ENCODE peak calls at places on chromosomes 2 and 18, in eight cellular contexts. N, X, D, A, H, V, S and M are unnamed samples.

GRCh38 chr2:170141865-170142264 is 36.1 kb upstream of the MYO3B start:
- DNase-seq in X (no peak), N (no peak), S (peak), A (no peak), D (no peak), H (no peak), V (no peak), M (no peak)

GRCh38 chr2:38690499-38691420 is 24.8 kb downstream of the GALM start:
- DNase-seq in S (no peak), H (peak), V (peak), N (peak), X (peak), D (peak), A (peak), M (peak)

GRCh38 chr2:147739531-147739930 is 105.3 kb upstream of the ACVR2A start:
- DNase-seq in S (no peak), V (no peak), X (peak), N (no peak), D (peak), H (no peak), A (peak), M (no peak)

GRCh38 chr2:4576075-4576474 is 872.7 kb downstream of the DCDC2C start:
- DNase-seq in A (no peak), D (no peak), V (no peak), X (no peak), S (no peak), H (no peak), N (no peak), M (no peak)

GRCh38 chr2:228245601-228246000 is 64.1 kb upstream of the SPHKAP start:
- DNase-seq in A (no peak), N (no peak), V (no peak), H (no peak), S (no peak), X (no peak), D (no peak), M (no peak)

GRCh38 chr2:195536863-195537262 is 120.2 kb upstream of the SLC39A10 start:
- DNase-seq in S (no peak), A (no peak), N (no peak), V (no peak), X (no peak), H (no peak), D (no peak), M (no peak)

GRCh38 chr2:8652774-8653426 is 29.0 kb upstream of the ID2 start:
- DNase-seq in D (no peak), H (no peak), S (no peak), A (no peak), V (no peak), X (no peak), N (peak), M (no peak)

GRCh38 chr2:186639939-186640338 is 50.1 kb downstream of the ITGAV start:
- DNase-seq in A (no peak), S (peak), X (no peak), D (no peak), H (no peak), N (no peak), V (no peak), M (no peak)

GRCh38 chr2:211724933-211725332 is 813.7 kb downstream of the ERBB4 start:
- DNase-seq in N (no peak), V (no peak), H (no peak), D (no peak), S (no peak), X (no peak), A (no peak), M (no peak)

GRCh38 chr2:21423854-21424253 is 300.1 kb downstream of the TDRD15 start:
- DNase-seq in N (no peak), H (no peak), V (no peak), X (no peak), A (no peak), S (no peak), D (no peak), M (no peak)

GRCh38 chr2:64913357-64913869 is 75.8 kb upstream of the SLC1A4 start:
- DNase-seq in X (no peak), A (no peak), S (no peak), V (peak), H (peak), D (peak), N (peak), M (no peak)

GRCh38 chr2:230317366-230317765 is 9.6 kb upstream of the SP140L start:
- DNase-seq in V (no peak), H (no peak), S (no peak), D (no peak), X (no peak), A (no peak), N (no peak), M (no peak)

GRCh38 chr2:216030210-216030609 is 16.9 kb upstream of the MREG start:
- DNase-seq in X (no peak), A (no peak), S (no peak), H (no peak), V (no peak), N (no peak), D (no peak), M (no peak)

GRCh38 chr2:196745711-196746110 is 53.8 kb downstream of the GTF3C3 start:
- DNase-seq in N (no peak), V (no peak), D (no peak), H (no peak), A (peak), X (no peak), S (no peak), M (no peak)

GRCh38 chr2:196748123-196748522 is 51.4 kb downstream of the GTF3C3 start:
- DNase-seq in X (no peak), V (no peak), A (no peak), N (no peak), H (no peak), D (no peak), S (no peak), M (no peak)

GRCh38 chr2:196743165-196743564 is 56.3 kb downstream of the GTF3C3 start:
- DNase-seq in A (no peak), H (no peak), V (no peak), X (no peak), N (no peak), S (no peak), D (no peak), M (no peak)

GRCh38 chr2:196739031-196739430 is 60.5 kb downstream of the GTF3C3 start:
- DNase-seq in H (no peak), X (no peak), A (no peak), N (no peak), V (no peak), D (no peak), S (no peak), M (no peak)

DNA sequence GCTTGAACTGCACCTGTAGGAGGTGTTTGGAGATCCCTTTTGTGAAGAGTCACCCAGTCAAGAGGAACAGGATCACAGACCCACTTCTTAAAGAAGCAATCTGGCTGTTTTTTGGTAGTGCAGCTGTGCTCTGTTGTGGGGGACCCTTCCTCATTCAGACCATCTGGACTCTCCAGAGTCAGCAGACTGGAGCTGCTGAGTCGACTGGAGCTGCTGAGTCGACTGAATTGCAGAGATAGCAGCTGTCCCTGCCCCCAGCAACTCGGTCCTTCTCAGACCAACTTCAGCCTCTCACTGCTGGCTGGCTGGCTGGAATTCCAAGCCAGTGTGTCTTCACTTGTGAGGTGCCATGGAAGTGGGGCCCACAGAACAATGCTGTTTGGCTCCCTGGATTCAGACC is 56.8 kb downstream of the GTF3C3 start:
- DNase-seq in H (no peak), X (no peak), S (no peak), N (no peak), A (no peak), D (no peak), V (no peak), M (no peak)
- TF ChIP-seq CTCF in H (no peak), X (no peak), S (no peak), N (no peak), A (no peak), D (no peak), V (no peak), M (no peak)

GRCh38 chr18:48718251-48718959 is 179.6 kb downstream of the CTIF start:
- DNase-seq in A (no peak), D (no peak), V (no peak), S (no peak), X (no peak), H (no peak), N (no peak), M (no peak)
- TF ChIP-seq CTCF in A (no peak), D (no peak), V (no peak), S (no peak), X (no peak), H (no peak), N (no peak), M (no peak)

GRCh38 chr2:45190481-45190880 is 181.2 kb upstream of the SIX2 start:
- DNase-seq in H (no peak), N (no peak), S (no peak), X (peak), A (no peak), D (peak), V (no peak), M (no peak)
- TF ChIP-seq CTCF in H (no peak), N (no peak), S (no peak), X (no peak), A (no peak), D (no peak), V (no peak), M (no peak)

DNA sequence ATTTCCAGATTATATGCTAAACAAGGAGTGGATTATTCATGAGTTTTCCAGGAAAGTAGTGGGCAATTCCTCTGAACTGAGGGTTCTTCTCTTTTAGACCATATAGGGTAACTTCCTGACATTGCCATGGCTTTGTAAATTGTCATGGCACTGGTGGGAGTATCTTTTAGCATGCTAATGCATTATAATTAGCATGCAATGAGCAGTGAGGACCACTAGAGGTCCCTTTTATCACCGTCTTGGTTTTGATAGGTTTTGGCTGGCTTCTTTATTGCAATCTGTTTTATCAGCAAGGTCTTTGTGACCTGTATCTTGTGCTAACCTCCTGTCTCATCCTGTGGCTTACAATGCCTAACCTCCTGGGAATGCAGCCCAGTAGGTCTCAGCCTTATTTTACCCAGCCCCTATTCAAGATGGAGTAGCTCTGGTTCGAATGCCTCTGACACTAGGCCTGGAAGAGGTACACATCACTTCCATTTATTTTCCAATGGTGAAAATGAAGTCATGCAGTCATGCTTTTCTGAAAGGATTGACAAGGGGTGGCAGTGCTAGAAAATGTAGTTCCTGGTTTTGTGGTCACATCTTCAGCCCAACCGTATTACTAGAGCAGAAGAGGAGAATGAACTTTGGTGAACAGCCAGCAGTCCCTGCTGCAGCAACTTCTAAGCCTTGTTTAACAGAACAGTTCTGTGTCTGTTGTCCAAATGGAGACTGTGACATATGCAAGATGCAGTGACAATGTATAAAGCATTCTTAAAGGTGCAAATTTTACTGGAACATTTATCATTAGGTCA is 26.6 kb upstream of the ITGA4 start:
- DNase-seq in X (peak), S (no peak), N (peak), D (peak), H (no peak), A (peak), V (no peak), M (no peak)
- TF ChIP-seq CTCF in X (peak), S (no peak), N (no peak), D (peak), H (peak), A (peak), V (no peak), M (peak)

GRCh38 chr2:68356599-68357239 is 8.4 kb upstream of the PLEK start:
- DNase-seq in H (no peak), A (no peak), S (no peak), V (no peak), N (no peak), D (no peak), X (no peak), M (no peak)

GRCh38 chr2:68362069-68362468 is 3.0 kb upstream of the PLEK start:
- DNase-seq in H (peak), D (peak), A (peak), N (peak), X (peak), V (peak), S (peak), M (peak)

GRCh38 chr2:68362749-68363148 is 2.3 kb upstream of the PLEK start:
- DNase-seq in N (no peak), A (no peak), S (no peak), V (no peak), X (no peak), H (no peak), D (no peak), M (no peak)

GRCh38 chr2:68357608-68358337 is 7.3 kb upstream of the PLEK start:
- DNase-seq in N (peak), A (peak), H (no peak), X (peak), S (peak), D (peak), V (peak), M (peak)

GRCh38 chr2:68359889-68360288 is 5.2 kb upstream of the PLEK start:
- DNase-seq in X (no peak), N (no peak), A (no peak), D (no peak), S (no peak), V (no peak), H (no peak), M (no peak)
- TF ChIP-seq CTCF in X (no peak), N (no peak), A (peak), D (peak), S (no peak), V (no peak), H (no peak), M (peak)

GRCh38 chr2:135790423-135790822 is 46.6 kb downstream of the LCT start:
- DNase-seq in A (no peak), D (no peak), X (no peak), N (no peak), S (no peak), V (no peak), H (no peak), M (no peak)

GRCh38 chr2:135783416-135783815 is 41.8 kb downstream of the UBXN4 start:
- DNase-seq in A (no peak), S (no peak), D (no peak), X (no peak), V (no peak), H (no peak), N (no peak), M (no peak)

GRCh38 chr2:135782231-135782630 is 40.6 kb downstream of the UBXN4 start:
- DNase-seq in X (no peak), V (no peak), H (no peak), A (no peak), D (no peak), S (no peak), N (no peak), M (no peak)

DNA sequence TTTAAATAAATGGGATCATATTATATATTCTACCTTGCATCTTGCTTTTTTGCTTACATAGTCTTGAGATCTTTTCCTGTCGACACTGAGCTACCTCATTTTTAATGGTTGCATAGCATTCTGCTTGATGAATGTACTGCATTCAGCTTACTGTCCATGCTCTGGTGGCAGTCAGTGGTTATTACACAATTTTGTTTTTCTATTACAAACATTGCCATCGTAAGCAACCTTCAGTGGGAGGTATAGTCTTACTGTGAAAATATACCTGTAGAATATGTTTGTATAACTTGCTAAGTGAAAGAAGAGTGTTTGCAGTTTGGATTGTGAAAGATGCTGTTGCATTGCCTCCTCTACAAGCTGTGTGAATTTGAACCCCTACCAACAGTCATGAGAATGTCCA is 43.4 kb downstream of the UBXN4 start:
- DNase-seq in S (no peak), N (no peak), V (no peak), X (no peak), D (peak), H (no peak), A (no peak), M (no peak)
- TF ChIP-seq CTCF in S (no peak), N (no peak), V (no peak), X (peak), D (peak), H (no peak), A (peak), M (peak)

DNA sequence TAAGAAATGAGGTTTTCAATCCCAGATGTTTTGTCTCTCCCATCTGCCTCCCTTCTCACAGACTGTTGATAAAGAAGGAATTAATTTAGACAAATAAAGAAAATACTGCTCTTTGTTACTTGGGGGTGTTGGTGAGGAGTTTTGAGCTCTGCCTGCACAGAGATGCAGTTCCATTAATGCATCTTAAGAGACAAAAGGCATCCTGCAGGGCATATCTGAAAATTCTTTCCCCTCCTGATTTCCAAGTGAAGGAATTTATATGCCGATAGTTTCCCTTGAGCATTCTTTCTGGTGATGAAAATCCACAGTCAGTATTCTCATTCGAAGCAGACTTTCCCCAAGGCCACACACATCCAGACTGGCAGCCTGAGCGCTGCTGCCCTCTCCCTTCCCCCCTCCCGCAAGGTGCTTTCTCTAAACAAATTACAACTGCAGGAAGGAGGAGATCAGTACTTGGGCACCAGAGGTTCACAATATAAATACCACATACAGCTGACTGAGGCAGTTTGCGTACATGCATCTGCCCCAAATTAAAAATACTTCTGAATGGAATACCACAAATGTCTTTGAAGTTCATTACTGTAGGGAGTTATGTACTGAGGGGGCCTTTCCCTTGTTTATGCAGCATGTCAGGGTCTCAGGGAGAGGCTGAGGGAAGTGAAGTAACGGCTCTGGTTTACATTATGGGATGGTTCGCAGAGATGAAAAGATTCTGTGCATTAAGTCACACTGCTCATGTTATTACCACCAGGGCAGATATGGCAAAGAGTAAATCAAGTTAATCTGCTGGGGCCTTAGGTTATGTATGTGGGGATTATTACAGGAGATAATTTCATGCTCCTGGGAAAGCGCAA is 385.7 kb upstream of the RND3 start:
- DNase-seq in A (no peak), D (no peak), N (no peak), H (no peak), S (no peak), V (no peak), X (peak), M (peak)
- TF ChIP-seq CTCF in A (no peak), D (no peak), N (no peak), H (no peak), S (no peak), V (no peak), X (no peak), M (no peak)